ENCODE peak calls at places on chromosomes 4 and X, in ten cellular contexts. K is CD14-positive monocyte; Q is DMS 273 treated with DMSO at 0.1 percent for 48 hours; L is AG08396; Y is activated CD8-positive, alpha-beta memory T cell treated with anti-CD3 and anti-CD28 coated beads, Interleukin-2, amount 50 U/mL, for 48 hours; G is stimulated activated CD8-positive, alpha-beta memory T cell treated with anti-CD3 and anti-CD28 coated beads, Interleukin-7, amount 100 ng/mL, for 4 hours; S is activated CD8-positive, alpha-beta T cell treated with anti-CD3 and anti-CD28 coated beads, Interleukin-2, amount 10 ng/mL, durations not matched to agents 7 days and 5 days; E is non-pigmented ciliary epithelial cell; H is skeletal muscle cell; C is NCI-H2081. P is an unnamed sample.

GRCh38 chr4:106289737-106290136 is 26.3 kb downstream of the TBCK start:
- DNase-seq in K (no peak), Q (no peak), L (no peak), Y (no peak), G (no peak), S (no peak), E (no peak), H (no peak), C (no peak), P (no peak)

GRCh38 chrX:50629774-50630173 is 159.1 kb upstream of the DGKK start:
- DNase-seq in K (no peak), Q (no peak), L (no peak), Y (no peak), G (no peak), S (no peak), E (no peak), H (no peak), C (no peak), P (no peak)

GRCh38 chr4:138816883-138817282 is 198.7 kb upstream of the NOCT start:
- DNase-seq in K (no peak), Q (no peak), L (no peak), Y (no peak), G (no peak), S (no peak), E (no peak), H (no peak), C (no peak), P (no peak)

GRCh38 chrX:134908235-134908834 is 82.5 kb upstream of the SMIM10 start:
- DNase-seq in K (no peak), Q (no peak), L (no peak), Y (no peak), G (no peak), S (peak), E (no peak), H (peak), C (no peak), P (no peak)

GRCh38 chr4:142656178-142656577 is 189.9 kb downstream of the INPP4B start:
- DNase-seq in K (no peak), Q (no peak), L (no peak), Y (peak), G (no peak), S (no peak), E (no peak), H (peak), C (no peak), P (no peak)

GRCh38 chrX:22526339-22526738 is 253.6 kb downstream of the CBLL2 start:
- DNase-seq in K (no peak), Q (no peak), L (peak), Y (no peak), G (no peak), S (no peak), E (peak), H (peak), C (no peak), P (no peak)

GRCh38 chr4:147136308-147136707 is 190.6 kb upstream of the TTC29 start:
- DNase-seq in K (no peak), Q (no peak), L (no peak), Y (no peak), G (no peak), S (no peak), E (peak), H (peak), C (no peak), P (no peak)

GRCh38 chrX:38409289-38409688 is 56.9 kb downstream of the OTC start:
- DNase-seq in K (no peak), Q (no peak), L (no peak), Y (no peak), G (no peak), S (no peak), E (no peak), H (no peak), C (no peak), P (no peak)

GRCh38 chr4:188109157-188109755 is at the start of gene TRIML2:
- DNase-seq in K (no peak), Q (no peak), L (no peak), Y (no peak), G (no peak), S (no peak), E (no peak), H (no peak), C (no peak), P (no peak)

GRCh38 chr4:163540977-163541376 is 46.5 kb downstream of the TMA16 start:
- DNase-seq in K (no peak), Q (no peak), L (peak), Y (no peak), G (no peak), S (no peak), E (peak), H (peak), C (no peak), P (no peak)

GRCh38 chrX:37644381-37645305 is 40.9 kb upstream of the XK start:
- DNase-seq in K (no peak), Q (no peak), L (no peak), Y (no peak), G (no peak), S (no peak), E (no peak), H (no peak), C (no peak), P (no peak)

GRCh38 chr4:121330180-121330665 is 50.6 kb downstream of the QRFPR start:
- DNase-seq in K (no peak), Q (no peak), L (no peak), Y (no peak), G (no peak), S (no peak), E (no peak), H (no peak), C (no peak), P (no peak)

GRCh38 chr4:150126201-150126879 is 48.1 kb downstream of the DCLK2 start:
- DNase-seq in K (no peak), Q (no peak), L (peak), Y (no peak), G (no peak), S (no peak), E (no peak), H (no peak), C (no peak), P (peak)

GRCh38 chr4:139368990-139369389 is 66.7 kb upstream of the NDUFC1 start:
- DNase-seq in K (no peak), Q (no peak), L (no peak), Y (no peak), G (no peak), S (no peak), E (peak), H (no peak), C (no peak), P (no peak)

GRCh38 chr4:108980455-108981239 is 217.8 kb upstream of the ETNPPL start:
- DNase-seq in K (no peak), Q (no peak), L (no peak), Y (no peak), G (no peak), S (no peak), E (no peak), H (no peak), C (no peak), P (no peak)

GRCh38 chr4:6500481-6501135 is 28.2 kb upstream of the PPP2R2C start:
- DNase-seq in K (no peak), Q (no peak), L (no peak), Y (no peak), G (no peak), S (no peak), E (no peak), H (no peak), C (no peak), P (no peak)

GRCh38 chrX:136126371-136126770 is 21.0 kb upstream of the FHL1 start:
- DNase-seq in K (no peak), Q (no peak), L (no peak), Y (no peak), G (no peak), S (no peak), E (no peak), H (no peak), C (no peak), P (no peak)

GRCh38 chr4:106809083-106809482 is 227.0 kb downstream of the DKK2 start:
- DNase-seq in K (no peak), Q (no peak), L (peak), Y (no peak), G (no peak), S (no peak), E (no peak), H (peak), C (no peak), P (peak)

GRCh38 chrX:13081385-13082285 is 37.2 kb upstream of the FAM9C start:
- DNase-seq in K (peak), Q (no peak), L (no peak), Y (no peak), G (no peak), S (no peak), E (no peak), H (no peak), C (no peak), P (peak)

GRCh38 chrX:48702032-48702431 is 5.5 kb downstream of the SUV39H1 start:
- DNase-seq in K (no peak), Q (no peak), L (no peak), Y (no peak), G (no peak), S (no peak), E (no peak), H (no peak), C (no peak), P (no peak)

GRCh38 chrX:68901512-68901911 is 72.7 kb downstream of the EFNB1 start:
- DNase-seq in K (no peak), Q (no peak), L (no peak), Y (no peak), G (no peak), S (no peak), E (no peak), H (no peak), C (no peak), P (no peak)

GRCh38 chrX:108134724-108135123 is 43.1 kb downstream of the ATG4A start:
- DNase-seq in K (no peak), Q (no peak), L (no peak), Y (no peak), G (no peak), S (no peak), E (no peak), H (no peak), C (no peak), P (no peak)

GRCh38 chr4:590313-590841 is 14.3 kb upstream of the TMEM271 start:
- DNase-seq in K (no peak), Q (no peak), L (no peak), Y (no peak), G (no peak), S (no peak), E (no peak), H (no peak), C (no peak), P (no peak)

GRCh38 chr4:139144161-139144859 is 32.7 kb downstream of the ELF2 start:
- DNase-seq in K (peak), Q (peak), L (peak), Y (no peak), G (no peak), S (no peak), E (peak), H (peak), C (no peak), P (no peak)

GRCh38 chrX:96918864-96919263 is 35.2 kb downstream of the RPA4 start:
- DNase-seq in K (no peak), Q (no peak), L (no peak), Y (no peak), G (no peak), S (no peak), E (no peak), H (no peak), C (no peak), P (no peak)

GRCh38 chr4:152738812-152739211 is 40.7 kb downstream of the TIGD4 start:
- DNase-seq in K (no peak), Q (no peak), L (no peak), Y (no peak), G (no peak), S (no peak), E (no peak), H (no peak), C (no peak), P (no peak)

GRCh38 chr4:151407466-151408379 is 1.3 kb upstream of the FHIP1A start:
- DNase-seq in K (peak), Q (no peak), L (no peak), Y (peak), G (peak), S (peak), E (no peak), H (no peak), C (no peak), P (peak)

GRCh38 chr4:155906554-155907247 is 3.2 kb downstream of the TDO2 start:
- DNase-seq in K (no peak), Q (peak), L (peak), Y (no peak), G (no peak), S (no peak), E (peak), H (peak), C (peak), P (no peak)

GRCh38 chr4:73988096-73988495 is at the start of gene PPBP:
- DNase-seq in K (no peak), Q (no peak), L (no peak), Y (no peak), G (no peak), S (no peak), E (no peak), H (no peak), C (no peak), P (no peak)

P was measured in SIG-M5.